ENCODE peak calls at places on chromosome 3, in four cellular contexts. K is transverse colon, C is AG09309, R is NCI-H146. P is an unnamed sample.

GRCh38 chr3:48157215-48157840 is 30.9 kb downstream of the CDC25A start:
- DNase-seq in K (no peak), R (no peak), C (peak), P (no peak)

GRCh38 chr3:185796431-185797107 is 28.3 kb downstream of the IGF2BP2 start:
- DNase-seq in C (no peak), R (peak), K (peak), P (no peak)

GRCh38 chr3:68256635-68257034 is 602.2 kb upstream of the SUCLG2 start:
- DNase-seq in R (peak), C (no peak), K (no peak), P (peak)

GRCh38 chr3:72379500-72380187 is 468.6 kb downstream of the SHQ1 start:
- DNase-seq in R (no peak), K (no peak), C (no peak), P (no peak)

GRCh38 chr3:171883257-171883892 is 40.2 kb downstream of the TMEM212 start:
- DNase-seq in K (no peak), R (no peak), C (no peak), P (no peak)

GRCh38 chr3:171458857-171459129 is 1.4 kb downstream of the TNIK start:
- DNase-seq in C (no peak), K (no peak), R (no peak), P (no peak)

GRCh38 chr3:7487763-7488162 is 626.8 kb downstream of the GRM7 start:
- DNase-seq in C (no peak), R (no peak), K (no peak), P (no peak)

GRCh38 chr3:13599887-13600450 is 51.0 kb downstream of the FBLN2 start:
- DNase-seq in C (no peak), K (no peak), R (no peak), P (no peak)

GRCh38 chr3:51353566-51354140 is 31.4 kb upstream of the MANF start:
- DNase-seq in R (no peak), C (no peak), K (no peak), P (no peak)